ENCODE peak calls at places on chromosomes 16 and 17, in ten cellular contexts. D, L, G, J, Q, U, C, B, Y and P are unnamed samples.

GRCh38 chr17:66602659-66603363 is 232.1 kb upstream of the CACNG5 start:
- DNase-seq in D (peak; percentile 41), L (no peak), G (no peak), J (no peak), Q (no peak), U (peak; percentile 80), C (peak; percentile 75), B (no peak), Y (no peak), P (peak; percentile 22)

GRCh38 chr17:48269209-48269608 is 160.8 kb downstream of the SKAP1 start:
- DNase-seq in D (no peak), L (no peak), G (no peak), J (no peak), Q (no peak), U (no peak), C (no peak), B (no peak), Y (no peak), P (no peak)

GRCh38 chr17:57902800-57903759 is 52.1 kb downstream of the CUEDC1 start:
- DNase-seq in D (peak; percentile 92), L (peak; percentile 92), G (peak; percentile 83), J (no peak), Q (peak; percentile 26), U (peak; percentile 90), C (peak; percentile 85), B (peak; percentile 96), Y (peak; percentile 92), P (peak; percentile 87)

GRCh38 chr17:33447090-33447489 is 154.0 kb upstream of the ASIC2 start:
- DNase-seq in D (no peak), L (no peak), G (no peak), J (no peak), Q (no peak), U (no peak), C (no peak), B (no peak), Y (no peak), P (no peak)

GRCh38 chr17:57597531-57598453 is 147.3 kb downstream of the CCDC182 start:
- DNase-seq in D (peak; percentile 80), L (peak; percentile 53), G (peak; percentile 53), J (no peak), Q (peak; percentile 35), U (peak; percentile 79), C (peak; percentile 79), B (peak; percentile 54), Y (peak; percentile 65), P (peak; percentile 60)

GRCh38 chr17:42279776-42280630 is 3.8 kb upstream of the STAT5B start:
- DNase-seq in D (no peak), L (no peak), G (no peak), J (no peak), Q (no peak), U (no peak), C (no peak), B (no peak), Y (no peak), P (no peak)

GRCh38 chr17:64357191-64357981 is 33.3 kb downstream of the PECAM1 start:
- DNase-seq in D (peak; percentile 75), L (peak; percentile 66), G (no peak), J (no peak), Q (no peak), U (peak; percentile 99), C (peak; percentile 100), B (no peak), Y (no peak), P (peak; percentile 71)

GRCh38 chr17:34579017-34579946 is at the start of gene TMEM132E:
- DNase-seq in D (peak; percentile 36), L (peak; percentile 30), G (no peak), J (no peak), Q (peak; percentile 12), U (peak; percentile 6), C (no peak), B (peak; percentile 34), Y (no peak), P (peak; percentile 37)

GRCh38 chr17:67490471-67490870 is 113.4 kb downstream of the PITPNC1 start:
- DNase-seq in D (no peak), L (no peak), G (no peak), J (no peak), Q (no peak), U (peak; percentile 72), C (peak; percentile 69), B (no peak), Y (no peak), P (no peak)

GRCh38 chr16:69434066-69434465 is 9.6 kb downstream of the CYB5B start:
- DNase-seq in D (no peak), L (no peak), G (no peak), J (no peak), Q (no peak), U (no peak), C (no peak), B (no peak), Y (no peak), P (no peak)

GRCh38 chr17:68580236-68580903 is 20.8 kb downstream of the FAM20A start:
- DNase-seq in D (no peak), L (peak; percentile 51), G (no peak), J (no peak), Q (no peak), U (peak; percentile 82), C (peak; percentile 97), B (no peak), Y (no peak), P (no peak)

GRCh38 chr16:89142474-89143197 is 28.9 kb upstream of the CDH15 start:
- DNase-seq in D (no peak), L (no peak), G (peak; percentile 41), J (no peak), Q (no peak), U (peak; percentile 10), C (peak; percentile 15), B (no peak), Y (no peak), P (no peak)

GRCh38 chr17:74833501-74834361 is 26.0 kb downstream of the GRIN2C start:
- DNase-seq in D (no peak), L (peak; percentile 49), G (no peak), J (peak; percentile 30), Q (peak; percentile 70), U (peak; percentile 33), C (peak; percentile 5), B (no peak), Y (no peak), P (no peak)

GRCh38 chr16:80611171-80611929 is 70.6 kb downstream of the DYNLRB2 start:
- DNase-seq in D (no peak), L (no peak), G (no peak), J (no peak), Q (no peak), U (no peak), C (no peak), B (no peak), Y (no peak), P (no peak)

GRCh38 chr16:22278418-22278817 is 18.8 kb upstream of the POLR3E start:
- DNase-seq in D (no peak), L (no peak), G (no peak), J (no peak), Q (no peak), U (no peak), C (no peak), B (no peak), Y (no peak), P (no peak)

GRCh38 chr16:48950184-48950583 is 331.5 kb downstream of the CBLN1 start:
- DNase-seq in D (no peak), L (no peak), G (no peak), J (no peak), Q (no peak), U (no peak), C (peak; percentile 8), B (no peak), Y (no peak), P (no peak)

GRCh38 chr17:73650147-73650546 is 5.9 kb upstream of the SDK2 start:
- DNase-seq in D (no peak), L (no peak), G (peak; percentile 44), J (no peak), Q (no peak), U (no peak), C (peak; percentile 43), B (no peak), Y (no peak), P (no peak)

GRCh38 chr17:68579194-68579900 is 21.8 kb downstream of the FAM20A start:
- DNase-seq in D (no peak), L (no peak), G (no peak), J (no peak), Q (no peak), U (no peak), C (peak; percentile 46), B (no peak), Y (no peak), P (no peak)

GRCh38 chr17:14058051-14058450 is 11.3 kb upstream of the COX10 start:
- DNase-seq in D (no peak), L (no peak), G (no peak), J (no peak), Q (no peak), U (no peak), C (peak; percentile 9), B (no peak), Y (no peak), P (no peak)

DNA sequence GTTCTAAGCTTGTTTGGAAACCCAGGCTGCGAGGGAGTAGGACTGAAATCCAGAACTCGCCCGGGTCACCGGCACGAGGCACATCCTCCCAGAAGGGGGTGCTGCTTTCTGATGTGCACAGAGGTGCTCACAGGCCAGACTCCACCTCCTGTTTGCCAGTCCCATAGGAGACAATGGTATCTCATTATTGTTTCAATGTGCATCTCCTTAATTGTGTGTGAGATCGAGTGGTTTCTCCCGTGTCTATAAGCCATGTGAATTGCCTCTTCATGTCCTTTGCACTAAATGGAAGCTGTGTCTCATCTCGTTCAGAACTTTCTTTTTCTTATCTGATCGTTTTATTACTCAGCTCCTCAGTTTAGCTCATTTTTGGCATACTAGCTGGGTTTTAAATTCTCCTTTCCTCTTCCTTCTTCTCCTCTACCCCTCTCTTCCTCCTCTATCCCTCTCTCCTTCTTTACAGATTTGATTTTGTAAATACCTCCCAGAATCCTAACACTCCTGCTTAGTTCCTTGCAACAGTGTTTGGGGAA is 32.1 kb upstream of the PRKCB start:
- DNase-seq in D (peak; percentile 33), L (peak; percentile 48), G (peak; percentile 80), J (peak; percentile 48), Q (peak; percentile 78), U (peak; percentile 18), C (peak; percentile 22), B (no peak), Y (peak; percentile 57), P (peak; percentile 20)
- TF ChIP-seq CTCF in D (peak; percentile 13), L (no peak), G (peak; percentile 44), J (no peak), Q (peak; percentile 76), U (peak; percentile 45), C (peak; percentile 51), B (no peak), Y (peak; percentile 67), P (peak; percentile 49)

GRCh38 chr17:565506-565905 is 149.1 kb downstream of the VPS53 start:
- DNase-seq in D (no peak), L (no peak), G (no peak), J (no peak), Q (no peak), U (no peak), C (no peak), B (no peak), Y (no peak), P (no peak)
- TF ChIP-seq CTCF in D (no peak), L (no peak), G (no peak), J (no peak), Q (no peak), U (peak; percentile 8), C (peak; percentile 3), B (no peak), Y (peak; percentile 52), P (no peak)

GRCh38 chr16:25036561-25036960 is 21.4 kb upstream of the ARHGAP17 start:
- DNase-seq in D (no peak), L (no peak), G (no peak), J (no peak), Q (no peak), U (no peak), C (no peak), B (no peak), Y (no peak), P (no peak)
- TF ChIP-seq CTCF in D (no peak), L (no peak), G (no peak), J (no peak), Q (no peak), U (no peak), C (no peak), B (no peak), Y (no peak), P (no peak)

GRCh38 chr16:5058476-5058875 is 7.3 kb downstream of the C16orf89 start:
- DNase-seq in D (peak; percentile 37), L (no peak), G (no peak), J (no peak), Q (no peak), U (peak; percentile 23), C (no peak), B (no peak), Y (no peak), P (no peak)
- TF ChIP-seq CTCF in D (no peak), L (no peak), G (no peak), J (no peak), Q (no peak), U (peak; percentile 47), C (no peak), B (no peak), Y (peak; percentile 41), P (no peak)